ENCODE peak calls at places on chromosome 4, in six cellular contexts. One of them, this sample, is unnamed. For H3K4me1, the result is how much of the 10 kb centered on the place peaks cover.

GRCh38 chr4:107380190-107380589 is 339.8 kb downstream of the PAPSS1 start:
- DNase-seq in HepG2: no peak
- DNase-seq in H1: no peak
- DNase-seq in HCT116: no peak
- DNase-seq in GM12878: no peak
- DNase-seq in K562: no peak
- DNase-seq in this sample: no peak

GRCh38 chr4:20832821-20833220 is 132.6 kb downstream of the PACRGL start:
- DNase-seq in GM12878: no peak
- DNase-seq in HCT116: no peak
- DNase-seq in K562: no peak
- DNase-seq in H1: no peak
- DNase-seq in HepG2: no peak
- DNase-seq in this sample: no peak

GRCh38 chr4:117324851-117325491 is 239.6 kb upstream of the TRAM1L1 start:
- DNase-seq in GM12878: no peak
- DNase-seq in HCT116: peak
- DNase-seq in HepG2: no peak
- DNase-seq in H1: no peak
- DNase-seq in K562: no peak
- DNase-seq in this sample: no peak

GRCh38 chr4:47031011-47031678 is at the start of gene GABRB1:
- DNase-seq in HepG2: no peak
- DNase-seq in H1: peak
- DNase-seq in K562: no peak
- DNase-seq in GM12878: no peak
- DNase-seq in HCT116: no peak
- DNase-seq in this sample: peak

GRCh38 chr4:165325732-165326512 is 1.5 kb upstream of the MSMO1 start:
- DNase-seq in H1: no peak
- DNase-seq in GM12878: no peak
- DNase-seq in K562: peak
- DNase-seq in HCT116: peak
- DNase-seq in HepG2: peak
- DNase-seq in this sample: no peak

GRCh38 chr4:3683077-3683743 is 83.0 kb upstream of the ADRA2C start:
- DNase-seq in H1: no peak
- DNase-seq in HepG2: no peak
- DNase-seq in K562: no peak
- DNase-seq in HCT116: no peak
- DNase-seq in GM12878: no peak
- DNase-seq in this sample: no peak

GRCh38 chr4:156999175-156999517 is 27.5 kb upstream of the PDGFC start:
- DNase-seq in H1: no peak
- DNase-seq in GM12878: no peak
- DNase-seq in HepG2: peak
- DNase-seq in HCT116: peak
- DNase-seq in K562: no peak
- DNase-seq in this sample: peak

GRCh38 chr4:37528161-37528560 is 158.0 kb downstream of the RELL1 start:
- DNase-seq in K562: no peak
- DNase-seq in GM12878: no peak
- DNase-seq in HCT116: no peak
- DNase-seq in HepG2: peak
- DNase-seq in H1: no peak
- DNase-seq in this sample: no peak

GRCh38 chr4:177393236-177393635 is 49.0 kb downstream of the AGA start:
- DNase-seq in HepG2: no peak
- DNase-seq in HCT116: no peak
- DNase-seq in H1: no peak
- DNase-seq in K562: no peak
- DNase-seq in GM12878: no peak
- DNase-seq in this sample: no peak

GRCh38 chr4:42637104-42637503 is 19.8 kb downstream of the ATP8A1 start:
- DNase-seq in HCT116: no peak
- DNase-seq in GM12878: no peak
- DNase-seq in H1: no peak
- DNase-seq in HepG2: no peak
- DNase-seq in K562: no peak
- DNase-seq in this sample: no peak

GRCh38 chr4:37825943-37826281 is 574 bp upstream of the PGM2 start:
- DNase-seq in K562: peak
- DNase-seq in H1: no peak
- DNase-seq in HCT116: no peak
- DNase-seq in HepG2: no peak
- DNase-seq in GM12878: no peak
- DNase-seq in this sample: no peak

GRCh38 chr4:5470318-5470889 is 238.0 kb downstream of the EVC2 start:
- DNase-seq in K562: no peak
- DNase-seq in H1: no peak
- DNase-seq in HCT116: no peak
- DNase-seq in GM12878: no peak
- DNase-seq in HepG2: no peak
- DNase-seq in this sample: no peak

GRCh38 chr4:23889368-23889767 is 479 bp downstream of the PPARGC1A start:
- DNase-seq in GM12878: no peak
- DNase-seq in HepG2: no peak
- DNase-seq in H1: no peak
- DNase-seq in HCT116: no peak
- DNase-seq in K562: no peak
- DNase-seq in this sample: no peak

GRCh38 chr4:2833671-2834000 is 10.0 kb upstream of the ADD1 start:
- DNase-seq in K562: no peak
- DNase-seq in GM12878: no peak
- DNase-seq in HCT116: no peak
- DNase-seq in HepG2: no peak
- DNase-seq in H1: no peak
- DNase-seq in this sample: no peak

GRCh38 chr4:92994727-92995126 is 691.0 kb downstream of the GRID2 start:
- DNase-seq in GM12878: no peak
- DNase-seq in HepG2: no peak
- DNase-seq in H1: no peak
- DNase-seq in K562: no peak
- DNase-seq in HCT116: no peak
- DNase-seq in this sample: no peak

GRCh38 chr4:18111100-18111499 is 89.5 kb upstream of the LCORL start:
- DNase-seq in K562: no peak
- DNase-seq in H1: no peak
- DNase-seq in HepG2: no peak
- DNase-seq in HCT116: no peak
- DNase-seq in GM12878: no peak
- DNase-seq in this sample: no peak

GRCh38 chr4:150482581-150482980 is 99.4 kb upstream of the MAB21L2 start:
- DNase-seq in GM12878: no peak
- DNase-seq in H1: no peak
- DNase-seq in K562: no peak
- DNase-seq in HCT116: no peak
- DNase-seq in HepG2: no peak
- DNase-seq in this sample: no peak

GRCh38 chr4:105509714-105510113 is 35.9 kb upstream of the PPA2 start:
- DNase-seq in H1: no peak
- DNase-seq in GM12878: no peak
- DNase-seq in K562: no peak
- DNase-seq in HepG2: no peak
- DNase-seq in HCT116: no peak
- DNase-seq in this sample: no peak

GRCh38 chr4:2408401-2408958 is 10.0 kb downstream of the ZFYVE28 start:
- DNase-seq in HepG2: no peak
- DNase-seq in H1: no peak
- DNase-seq in GM12878: no peak
- DNase-seq in HCT116: no peak
- DNase-seq in K562: peak
- DNase-seq in this sample: no peak

GRCh38 chr4:69039071-69039470 is 57.2 kb upstream of the UGT2B7 start:
- DNase-seq in HepG2: no peak
- DNase-seq in HCT116: no peak
- DNase-seq in K562: no peak
- DNase-seq in GM12878: no peak
- DNase-seq in H1: no peak
- DNase-seq in this sample: no peak

GRCh38 chr4:44583393-44583792 is 68.0 kb downstream of the YIPF7 start:
- DNase-seq in H1: no peak
- DNase-seq in K562: no peak
- DNase-seq in GM12878: no peak
- DNase-seq in HepG2: no peak
- DNase-seq in HCT116: no peak
- DNase-seq in this sample: no peak

DNA sequence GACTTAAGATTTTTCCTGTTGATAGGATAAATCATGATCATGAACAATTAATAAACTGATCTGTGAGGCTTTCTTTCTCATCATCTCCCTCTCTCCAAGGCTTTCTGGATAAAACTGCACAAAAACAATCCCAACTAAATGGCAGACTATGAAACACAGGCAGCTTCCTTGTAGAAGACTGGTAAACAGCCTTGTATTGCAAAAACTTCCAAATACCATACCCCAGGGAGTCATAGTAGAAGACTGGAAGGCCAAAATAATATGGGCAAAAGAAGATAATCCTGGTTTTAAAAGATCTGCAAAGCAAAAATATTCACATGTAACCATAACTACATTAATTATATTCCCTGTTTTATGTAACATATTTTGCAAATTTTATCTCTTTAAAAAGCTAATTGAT is 113.0 kb downstream of the ANAPC10 start:
- DNase-seq in HepG2: no peak
- DNase-seq in K562: no peak
- DNase-seq in HCT116: no peak
- DNase-seq in GM12878: no peak
- DNase-seq in H1: no peak
- DNase-seq in this sample: no peak
- TF ChIP-seq ZNF274 in HepG2: no peak
- TF ChIP-seq ZNF274 in K562: no peak
- TF ChIP-seq ZNF274 in HCT116: no peak
- TF ChIP-seq ZNF274 in GM12878: no peak
- TF ChIP-seq ZNF274 in H1: no peak
- TF ChIP-seq ZNF274 in this sample: no peak

GRCh38 chr4:153969542-153969941 is 180.7 kb upstream of the SFRP2 start:
- DNase-seq in GM12878: no peak
- DNase-seq in K562: no peak
- DNase-seq in H1: no peak
- DNase-seq in HepG2: no peak
- DNase-seq in HCT116: no peak
- DNase-seq in this sample: no peak
- H3K9ac ChIP-seq in GM12878: no peak
- H3K9ac ChIP-seq in K562: no peak
- H3K9ac ChIP-seq in H1: no peak
- H3K9ac ChIP-seq in HepG2: no peak
- H3K9ac ChIP-seq in HCT116: no peak
- H3K9ac ChIP-seq in this sample: no peak

DNA sequence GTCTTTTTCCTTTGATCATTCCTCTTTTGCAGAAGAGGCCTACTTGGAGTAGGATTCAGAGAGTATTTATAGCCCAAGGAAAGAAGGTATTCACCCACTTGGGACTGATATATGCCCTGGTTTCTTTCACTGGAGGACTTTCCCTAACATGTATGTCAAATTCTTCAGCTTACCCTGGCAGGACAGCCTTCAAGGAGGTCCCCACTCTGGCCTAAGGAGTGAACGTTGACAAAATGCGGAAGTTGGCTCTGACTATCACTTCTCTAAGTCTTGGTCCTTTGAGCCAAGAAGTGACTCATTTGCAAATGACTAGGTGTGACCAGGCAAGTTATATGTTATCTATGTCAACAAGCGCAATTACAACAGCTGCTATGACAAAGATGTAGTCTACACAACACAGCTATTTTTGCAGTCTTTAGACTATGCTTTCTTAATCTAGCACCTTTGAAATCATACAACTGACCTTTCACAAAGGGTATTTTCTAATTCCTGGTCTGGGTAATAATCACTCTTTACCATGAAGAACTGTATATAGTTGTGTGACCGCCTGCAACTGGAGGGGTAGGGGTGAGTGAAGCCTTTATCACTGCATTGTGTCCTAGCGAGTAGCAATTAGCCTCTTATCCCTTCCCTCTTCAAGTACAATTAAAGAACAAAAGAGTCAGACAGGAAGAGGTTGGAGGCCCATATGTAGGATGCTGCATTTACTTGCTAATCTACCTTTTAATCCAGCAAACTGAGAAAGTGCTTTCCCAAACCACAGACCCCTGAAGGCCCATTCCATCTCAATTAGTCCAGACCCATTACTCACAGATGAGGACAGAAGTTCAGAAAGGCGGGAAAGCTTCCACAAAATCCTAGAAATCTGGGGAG is 50.1 kb downstream of the RASGEF1B start:
- DNase-seq in GM12878: peak
- DNase-seq in HCT116: no peak
- DNase-seq in HepG2: no peak
- DNase-seq in K562: peak
- DNase-seq in H1: no peak
- DNase-seq in this sample: peak
- H3K4me1 ChIP-seq in GM12878: under half
- H3K4me1 ChIP-seq in HCT116: under half
- H3K4me1 ChIP-seq in HepG2: under half
- H3K4me1 ChIP-seq in K562: half or more
- H3K4me1 ChIP-seq in H1: under half
- H3K4me1 ChIP-seq in this sample: under half

GRCh38 chr4:7207791-7208231 is 15.5 kb downstream of the SORCS2 start:
- DNase-seq in K562: no peak
- DNase-seq in HCT116: no peak
- DNase-seq in GM12878: no peak
- DNase-seq in HepG2: no peak
- DNase-seq in H1: no peak
- DNase-seq in this sample: no peak

GRCh38 chr4:7208509-7209451 is 16.4 kb downstream of the SORCS2 start:
- DNase-seq in H1: no peak
- DNase-seq in HCT116: no peak
- DNase-seq in K562: no peak
- DNase-seq in GM12878: no peak
- DNase-seq in HepG2: no peak
- DNase-seq in this sample: no peak

GRCh38 chr4:7204656-7205387 is 12.5 kb downstream of the SORCS2 start:
- DNase-seq in HCT116: no peak
- DNase-seq in K562: no peak
- DNase-seq in GM12878: no peak
- DNase-seq in H1: no peak
- DNase-seq in HepG2: no peak
- DNase-seq in this sample: no peak

GRCh38 chr4:7206385-7206784 is 14.0 kb downstream of the SORCS2 start:
- DNase-seq in GM12878: no peak
- DNase-seq in K562: peak
- DNase-seq in HCT116: no peak
- DNase-seq in H1: no peak
- DNase-seq in HepG2: no peak
- DNase-seq in this sample: no peak

DNA sequence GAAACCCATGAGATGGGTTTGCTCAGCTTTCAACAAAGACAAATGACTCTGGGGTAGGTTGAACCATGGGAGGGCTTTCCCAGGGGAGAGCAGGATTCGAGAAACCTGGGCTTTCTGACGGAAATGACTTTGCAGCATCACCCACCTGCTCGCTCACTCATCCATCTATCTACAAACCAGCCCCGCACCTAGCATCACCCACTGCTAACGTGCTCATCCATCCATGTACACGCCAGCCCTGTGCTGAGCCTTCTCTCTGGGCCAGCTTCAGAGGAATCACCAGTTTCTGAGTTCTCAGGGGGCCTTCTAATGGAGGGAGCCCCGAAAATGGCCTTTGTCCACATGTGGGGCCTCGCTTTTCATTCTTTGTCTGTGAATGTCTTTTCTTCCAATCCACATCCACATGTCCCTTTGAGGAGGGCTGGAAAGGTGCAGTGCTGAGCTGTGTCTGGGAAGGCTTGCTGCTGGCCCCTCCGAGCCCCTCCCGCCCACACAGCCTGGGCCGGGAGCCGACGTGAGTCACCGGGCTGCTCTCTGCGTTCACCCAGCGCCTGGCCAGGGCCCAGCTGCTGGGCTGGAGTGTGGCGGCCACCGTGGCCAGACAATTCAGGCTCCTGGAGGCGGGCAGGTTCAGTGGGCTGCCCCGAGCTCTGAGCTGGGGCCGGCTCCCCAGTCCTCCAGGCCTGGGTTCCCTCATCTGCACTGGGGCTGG is 14.7 kb downstream of the SORCS2 start:
- DNase-seq in H1: no peak
- DNase-seq in HCT116: no peak
- DNase-seq in HepG2: no peak
- DNase-seq in K562: peak
- DNase-seq in GM12878: no peak
- DNase-seq in this sample: peak
- TF ChIP-seq ZNF274 in H1: no peak
- TF ChIP-seq ZNF274 in HCT116: no peak
- TF ChIP-seq ZNF274 in HepG2: no peak
- TF ChIP-seq ZNF274 in K562: no peak
- TF ChIP-seq ZNF274 in GM12878: no peak
- TF ChIP-seq ZNF274 in this sample: no peak